ENCODE peak calls at places on chromosomes 11 and 22, in ten cellular contexts. One of them, this sample, is unnamed. For H3K4me1 and H3K9me3, the result is how much of the 10 kb centered on the place peaks cover.

GRCh38 chr22:22752556-22753477 is 108.4 kb downstream of the GGTLC2 start:
- DNase-seq in psoas muscle: no peak
- DNase-seq in tibial nerve: no peak
- DNase-seq in stomach: no peak
- DNase-seq in IMR-90: peak
- DNase-seq in colonic mucosa: no peak
- DNase-seq in CD8-positive, alpha-beta memory T cell: peak
- DNase-seq in GM23248: peak
- DNase-seq in tibial artery: peak
- DNase-seq in CD4-positive, CD25-positive, alpha-beta regulatory T cell: peak
- DNase-seq in this sample: peak

GRCh38 chr11:85977751-85978160 is 91.1 kb downstream of the PICALM start:
- DNase-seq in psoas muscle: no peak
- DNase-seq in tibial nerve: no peak
- DNase-seq in stomach: no peak
- DNase-seq in IMR-90: no peak
- DNase-seq in colonic mucosa: no peak
- DNase-seq in CD8-positive, alpha-beta memory T cell: no peak
- DNase-seq in GM23248: peak
- DNase-seq in tibial artery: no peak
- DNase-seq in CD4-positive, CD25-positive, alpha-beta regulatory T cell: no peak
- DNase-seq in this sample: no peak

GRCh38 chr11:78318733-78319132 is 98.9 kb downstream of the GAB2 start:
- DNase-seq in psoas muscle: no peak
- DNase-seq in tibial nerve: no peak
- DNase-seq in stomach: no peak
- DNase-seq in IMR-90: no peak
- DNase-seq in colonic mucosa: no peak
- DNase-seq in CD8-positive, alpha-beta memory T cell: no peak
- DNase-seq in GM23248: peak
- DNase-seq in tibial artery: no peak
- DNase-seq in CD4-positive, CD25-positive, alpha-beta regulatory T cell: no peak
- DNase-seq in this sample: no peak

GRCh38 chr11:44110231-44110679 is 14.8 kb downstream of the EXT2 start:
- DNase-seq in psoas muscle: no peak
- DNase-seq in tibial nerve: peak
- DNase-seq in stomach: peak
- DNase-seq in IMR-90: peak
- DNase-seq in colonic mucosa: peak
- DNase-seq in CD8-positive, alpha-beta memory T cell: peak
- DNase-seq in GM23248: peak
- DNase-seq in tibial artery: no peak
- DNase-seq in CD4-positive, CD25-positive, alpha-beta regulatory T cell: peak
- DNase-seq in this sample: peak

GRCh38 chr22:37502342-37503182 is 16.4 kb upstream of the MFNG start:
- DNase-seq in psoas muscle: no peak
- DNase-seq in tibial nerve: no peak
- DNase-seq in stomach: peak
- DNase-seq in IMR-90: no peak
- DNase-seq in colonic mucosa: peak
- DNase-seq in CD8-positive, alpha-beta memory T cell: no peak
- DNase-seq in GM23248: no peak
- DNase-seq in tibial artery: no peak
- DNase-seq in CD4-positive, CD25-positive, alpha-beta regulatory T cell: no peak
- DNase-seq in this sample: no peak

GRCh38 chr11:9570313-9570712 is 3.2 kb upstream of the WEE1 start:
- DNase-seq in psoas muscle: no peak
- DNase-seq in tibial nerve: no peak
- DNase-seq in stomach: no peak
- DNase-seq in IMR-90: no peak
- DNase-seq in colonic mucosa: no peak
- DNase-seq in CD8-positive, alpha-beta memory T cell: no peak
- DNase-seq in GM23248: no peak
- DNase-seq in tibial artery: no peak
- DNase-seq in CD4-positive, CD25-positive, alpha-beta regulatory T cell: no peak
- DNase-seq in this sample: no peak

GRCh38 chr22:19799322-19800190 is 39.0 kb downstream of the TBX1 start:
- DNase-seq in psoas muscle: peak
- DNase-seq in tibial nerve: peak
- DNase-seq in stomach: no peak
- DNase-seq in IMR-90: peak
- DNase-seq in colonic mucosa: no peak
- DNase-seq in CD8-positive, alpha-beta memory T cell: no peak
- DNase-seq in GM23248: peak
- DNase-seq in tibial artery: no peak
- DNase-seq in CD4-positive, CD25-positive, alpha-beta regulatory T cell: no peak
- DNase-seq in this sample: no peak

GRCh38 chr11:69718147-69718546 is 14.3 kb upstream of the FGF19 start:
- DNase-seq in psoas muscle: no peak
- DNase-seq in tibial nerve: no peak
- DNase-seq in stomach: no peak
- DNase-seq in IMR-90: peak
- DNase-seq in colonic mucosa: no peak
- DNase-seq in CD8-positive, alpha-beta memory T cell: no peak
- DNase-seq in GM23248: peak
- DNase-seq in tibial artery: no peak
- DNase-seq in CD4-positive, CD25-positive, alpha-beta regulatory T cell: peak
- DNase-seq in this sample: no peak

GRCh38 chr11:122108192-122108799 is 7.7 kb downstream of the BLID start:
- DNase-seq in psoas muscle: no peak
- DNase-seq in tibial nerve: no peak
- DNase-seq in stomach: no peak
- DNase-seq in IMR-90: peak
- DNase-seq in colonic mucosa: peak
- DNase-seq in CD8-positive, alpha-beta memory T cell: no peak
- DNase-seq in GM23248: no peak
- DNase-seq in tibial artery: no peak
- DNase-seq in CD4-positive, CD25-positive, alpha-beta regulatory T cell: peak
- DNase-seq in this sample: no peak

GRCh38 chr22:36328635-36329216 is 59.0 kb downstream of the MYH9 start:
- DNase-seq in psoas muscle: peak
- DNase-seq in tibial nerve: no peak
- DNase-seq in stomach: peak
- DNase-seq in IMR-90: peak
- DNase-seq in colonic mucosa: no peak
- DNase-seq in CD8-positive, alpha-beta memory T cell: peak
- DNase-seq in GM23248: peak
- DNase-seq in tibial artery: peak
- DNase-seq in CD4-positive, CD25-positive, alpha-beta regulatory T cell: no peak
- DNase-seq in this sample: no peak

GRCh38 chr11:36452987-36453386 is 57.1 kb downstream of the TRAF6 start:
- DNase-seq in psoas muscle: no peak
- DNase-seq in tibial nerve: no peak
- DNase-seq in stomach: no peak
- DNase-seq in IMR-90: no peak
- DNase-seq in colonic mucosa: no peak
- DNase-seq in CD8-positive, alpha-beta memory T cell: no peak
- DNase-seq in GM23248: no peak
- DNase-seq in tibial artery: no peak
- DNase-seq in CD4-positive, CD25-positive, alpha-beta regulatory T cell: peak
- DNase-seq in this sample: no peak

GRCh38 chr22:25942989-25943411 is 201.0 kb downstream of the MYO18B start:
- DNase-seq in psoas muscle: peak
- DNase-seq in tibial nerve: peak
- DNase-seq in stomach: no peak
- DNase-seq in IMR-90: no peak
- DNase-seq in colonic mucosa: peak
- DNase-seq in CD8-positive, alpha-beta memory T cell: no peak
- DNase-seq in GM23248: peak
- DNase-seq in tibial artery: no peak
- DNase-seq in CD4-positive, CD25-positive, alpha-beta regulatory T cell: no peak
- DNase-seq in this sample: no peak

GRCh38 chr11:111540114-111540920 is at the start of gene LAYN:
- DNase-seq in psoas muscle: peak
- DNase-seq in tibial nerve: no peak
- DNase-seq in stomach: peak
- DNase-seq in IMR-90: peak
- DNase-seq in colonic mucosa: peak
- DNase-seq in CD8-positive, alpha-beta memory T cell: peak
- DNase-seq in GM23248: peak
- DNase-seq in tibial artery: peak
- DNase-seq in CD4-positive, CD25-positive, alpha-beta regulatory T cell: peak
- DNase-seq in this sample: no peak

GRCh38 chr11:124841765-124842700 is 23.2 kb upstream of the ROBO3 start:
- DNase-seq in psoas muscle: no peak
- DNase-seq in tibial nerve: no peak
- DNase-seq in stomach: no peak
- DNase-seq in IMR-90: no peak
- DNase-seq in colonic mucosa: no peak
- DNase-seq in CD8-positive, alpha-beta memory T cell: no peak
- DNase-seq in GM23248: no peak
- DNase-seq in tibial artery: no peak
- DNase-seq in CD4-positive, CD25-positive, alpha-beta regulatory T cell: no peak
- DNase-seq in this sample: no peak

GRCh38 chr22:44091021-44091721 is 67.1 kb downstream of the PARVB start:
- DNase-seq in psoas muscle: peak
- DNase-seq in tibial nerve: no peak
- DNase-seq in stomach: no peak
- DNase-seq in IMR-90: no peak
- DNase-seq in colonic mucosa: no peak
- DNase-seq in CD8-positive, alpha-beta memory T cell: no peak
- DNase-seq in GM23248: peak
- DNase-seq in tibial artery: no peak
- DNase-seq in CD4-positive, CD25-positive, alpha-beta regulatory T cell: peak
- DNase-seq in this sample: no peak

DNA sequence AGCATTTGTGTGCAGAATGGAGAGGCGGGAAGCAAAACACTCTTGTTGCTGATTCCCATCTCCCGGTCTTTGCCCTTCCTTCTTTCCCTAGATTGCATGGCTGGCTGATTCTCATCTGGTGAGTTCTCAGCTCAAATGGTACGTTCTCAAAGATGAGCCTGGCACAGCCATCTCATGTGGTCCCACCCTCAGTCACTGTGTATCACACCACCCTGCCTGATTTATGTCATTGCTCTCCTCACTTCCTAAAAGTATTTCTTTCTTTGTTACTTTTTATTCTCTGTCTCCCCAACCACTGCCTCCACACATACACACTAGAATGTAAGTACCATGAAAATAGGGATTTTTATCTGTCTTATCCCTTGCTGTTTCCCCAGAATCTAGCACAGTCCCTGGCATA is 66.8 kb downstream of the ARFGAP2 start:
- DNase-seq in psoas muscle: no peak
- DNase-seq in tibial nerve: no peak
- DNase-seq in stomach: no peak
- DNase-seq in IMR-90: no peak
- DNase-seq in colonic mucosa: no peak
- DNase-seq in CD8-positive, alpha-beta memory T cell: no peak
- DNase-seq in GM23248: no peak
- DNase-seq in tibial artery: no peak
- DNase-seq in CD4-positive, CD25-positive, alpha-beta regulatory T cell: no peak
- DNase-seq in this sample: no peak
- H3K4me1 ChIP-seq in psoas muscle: under half
- H3K4me1 ChIP-seq in tibial nerve: under half
- H3K4me1 ChIP-seq in stomach: under half
- H3K4me1 ChIP-seq in IMR-90: under half
- H3K4me1 ChIP-seq in colonic mucosa: under half
- H3K4me1 ChIP-seq in CD8-positive, alpha-beta memory T cell: under half
- H3K4me1 ChIP-seq in GM23248: under half
- H3K4me1 ChIP-seq in tibial artery: under half
- H3K4me1 ChIP-seq in CD4-positive, CD25-positive, alpha-beta regulatory T cell: under half
- H3K4me1 ChIP-seq in this sample: under half

DNA sequence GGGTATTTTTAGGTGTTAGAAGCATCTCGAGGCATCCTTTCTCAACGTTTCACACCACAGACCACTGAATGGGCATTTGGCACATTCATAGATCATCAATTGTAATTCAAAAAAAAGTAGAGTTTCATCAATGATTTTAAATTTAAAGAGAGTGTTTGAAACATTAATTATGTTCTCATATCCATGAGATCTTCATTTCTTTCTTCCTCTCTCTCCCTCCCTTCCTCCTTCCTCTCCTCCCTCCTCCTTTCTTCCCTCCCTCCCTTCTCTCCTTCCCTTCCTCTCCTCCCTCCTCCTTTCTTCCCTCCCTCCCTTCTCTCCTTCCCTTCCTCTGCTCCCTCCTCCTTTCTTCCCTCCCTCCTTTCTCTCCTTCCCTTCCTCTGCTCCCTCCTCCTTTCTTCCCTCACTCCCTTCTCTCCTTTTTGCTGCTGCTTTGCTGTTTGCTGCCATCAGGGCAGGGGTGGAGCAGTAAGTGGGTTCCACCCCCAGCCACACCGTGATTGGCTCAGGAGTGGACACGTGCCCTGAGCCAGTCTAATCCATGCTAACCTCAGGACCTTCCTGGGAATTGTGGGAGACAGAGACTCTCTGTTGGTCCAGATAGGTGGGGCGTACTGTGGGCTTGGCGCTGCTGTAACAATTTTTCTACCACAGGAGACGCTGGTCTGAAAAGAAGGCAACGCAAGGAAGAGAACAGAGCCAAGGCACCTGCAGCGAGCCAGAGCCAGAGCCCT is 33.8 kb upstream of the APOBEC3A start:
- DNase-seq in psoas muscle: peak
- DNase-seq in tibial nerve: peak
- DNase-seq in stomach: peak
- DNase-seq in IMR-90: peak
- DNase-seq in colonic mucosa: peak
- DNase-seq in CD8-positive, alpha-beta memory T cell: no peak
- DNase-seq in GM23248: peak
- DNase-seq in tibial artery: peak
- DNase-seq in CD4-positive, CD25-positive, alpha-beta regulatory T cell: no peak
- DNase-seq in this sample: no peak
- H3K9me3 ChIP-seq in psoas muscle: under half
- H3K9me3 ChIP-seq in tibial nerve: under half
- H3K9me3 ChIP-seq in stomach: under half
- H3K9me3 ChIP-seq in IMR-90: under half
- H3K9me3 ChIP-seq in colonic mucosa: under half
- H3K9me3 ChIP-seq in CD8-positive, alpha-beta memory T cell: under half
- H3K9me3 ChIP-seq in GM23248: under half
- H3K9me3 ChIP-seq in tibial artery: under half
- H3K9me3 ChIP-seq in CD4-positive, CD25-positive, alpha-beta regulatory T cell: under half
- H3K9me3 ChIP-seq in this sample: under half

DNA sequence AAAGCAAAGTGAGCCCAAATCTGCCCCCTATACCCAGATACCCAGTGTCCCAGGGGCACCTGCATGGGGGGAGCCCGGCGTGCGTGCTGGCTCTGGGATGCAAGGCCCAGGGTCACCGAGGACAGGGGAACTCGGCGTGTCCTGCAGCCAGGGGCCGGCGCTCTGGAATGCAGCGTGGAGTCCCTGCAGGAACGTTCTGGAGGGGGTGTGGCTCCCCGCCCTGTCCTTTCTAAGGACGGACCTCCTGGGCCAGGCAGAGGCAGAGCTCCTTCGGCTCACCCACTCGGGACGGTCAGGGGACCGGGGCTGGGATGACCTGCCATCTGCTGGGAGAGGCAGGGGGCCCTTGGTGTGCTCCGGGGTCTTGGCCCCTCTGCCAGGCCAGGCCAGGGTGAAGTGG is 1196.8 kb downstream of the BRD1 start:
- DNase-seq in psoas muscle: no peak
- DNase-seq in tibial nerve: no peak
- DNase-seq in stomach: no peak
- DNase-seq in IMR-90: no peak
- DNase-seq in colonic mucosa: no peak
- DNase-seq in CD8-positive, alpha-beta memory T cell: no peak
- DNase-seq in GM23248: no peak
- DNase-seq in tibial artery: no peak
- DNase-seq in CD4-positive, CD25-positive, alpha-beta regulatory T cell: no peak
- DNase-seq in this sample: no peak
- H3K27ac ChIP-seq in psoas muscle: no peak
- H3K27ac ChIP-seq in tibial nerve: peak
- H3K27ac ChIP-seq in stomach: no peak
- H3K27ac ChIP-seq in IMR-90: no peak
- H3K27ac ChIP-seq in colonic mucosa: no peak
- H3K27ac ChIP-seq in CD8-positive, alpha-beta memory T cell: no peak
- H3K27ac ChIP-seq in GM23248: no peak
- H3K27ac ChIP-seq in tibial artery: no peak
- H3K27ac ChIP-seq in CD4-positive, CD25-positive, alpha-beta regulatory T cell: no peak
- H3K27ac ChIP-seq in this sample: no peak

GRCh38 chr11:61657566-61657965 is 22.6 kb upstream of the DAGLA start:
- DNase-seq in psoas muscle: peak
- DNase-seq in tibial nerve: no peak
- DNase-seq in stomach: no peak
- DNase-seq in IMR-90: no peak
- DNase-seq in colonic mucosa: no peak
- DNase-seq in CD8-positive, alpha-beta memory T cell: no peak
- DNase-seq in GM23248: no peak
- DNase-seq in tibial artery: no peak
- DNase-seq in CD4-positive, CD25-positive, alpha-beta regulatory T cell: no peak
- DNase-seq in this sample: no peak
- H3K4me1 ChIP-seq in psoas muscle: under half
- H3K4me1 ChIP-seq in tibial nerve: under half
- H3K4me1 ChIP-seq in stomach: under half
- H3K4me1 ChIP-seq in IMR-90: under half
- H3K4me1 ChIP-seq in colonic mucosa: under half
- H3K4me1 ChIP-seq in CD8-positive, alpha-beta memory T cell: under half
- H3K4me1 ChIP-seq in GM23248: under half
- H3K4me1 ChIP-seq in tibial artery: under half
- H3K4me1 ChIP-seq in CD4-positive, CD25-positive, alpha-beta regulatory T cell: under half
- H3K4me1 ChIP-seq in this sample: under half